ENCODE peak calls at places on chromosomes 16 and 17, in eight cellular contexts. N, B, L, K, D, O, P and V are unnamed samples.

GRCh38 chr16:8751481-8752311 is 45.7 kb downstream of the TMEM186 start:
- DNase-seq in N (no peak), B (peak), L (peak), K (peak), D (no peak), O (no peak), P (peak), V (peak)

GRCh38 chr16:87226926-87227650 is 90.1 kb downstream of the C16orf95 start:
- DNase-seq in N (no peak), B (no peak), L (peak), K (peak), D (no peak), O (peak), P (peak), V (peak)

GRCh38 chr16:1530883-1531637 is 2.4 kb upstream of the TMEM204 start:
- DNase-seq in N (no peak), B (no peak), L (peak), K (no peak), D (no peak), O (peak), P (peak), V (peak)

GRCh38 chr16:86700396-86700945 is 122.1 kb downstream of the FOXL1 start:
- DNase-seq in N (no peak), B (no peak), L (no peak), K (no peak), D (no peak), O (no peak), P (no peak), V (no peak)

GRCh38 chr16:49902908-49903307 is 47.0 kb upstream of the ZNF423 start:
- DNase-seq in N (no peak), B (no peak), L (no peak), K (no peak), D (no peak), O (no peak), P (no peak), V (no peak)

GRCh38 chr16:25868966-25869365 is 177.2 kb downstream of the HS3ST4 start:
- DNase-seq in N (no peak), B (no peak), L (no peak), K (no peak), D (no peak), O (no peak), P (no peak), V (no peak)

GRCh38 chr17:17681744-17682292 is 560 bp downstream of the RAI1 start:
- DNase-seq in N (peak), B (peak), L (no peak), K (no peak), D (peak), O (peak), P (no peak), V (no peak)

GRCh38 chr17:41522301-41523224 is 3.9 kb upstream of the KRT15 start:
- DNase-seq in N (no peak), B (peak), L (no peak), K (no peak), D (no peak), O (no peak), P (no peak), V (no peak)

GRCh38 chr16:10738231-10739077 is 5.2 kb upstream of the NUBP1 start:
- DNase-seq in N (peak), B (peak), L (peak), K (no peak), D (peak), O (peak), P (no peak), V (no peak)

GRCh38 chr16:86222965-86223551 is 287.3 kb upstream of the FOXF1 start:
- DNase-seq in N (no peak), B (peak), L (peak), K (peak), D (no peak), O (no peak), P (peak), V (peak)

GRCh38 chr17:58300336-58300735 is 19.6 kb upstream of the MPO start:
- DNase-seq in N (peak), B (no peak), L (no peak), K (no peak), D (no peak), O (no peak), P (no peak), V (no peak)

GRCh38 chr17:80449930-80450576 is 26.4 kb downstream of the NPTX1 start:
- DNase-seq in N (no peak), B (no peak), L (peak), K (no peak), D (no peak), O (peak), P (peak), V (no peak)

GRCh38 chr17:80441133-80441578 is 26.2 kb downstream of the ENDOV start:
- DNase-seq in N (peak), B (peak), L (peak), K (no peak), D (no peak), O (peak), P (no peak), V (no peak)

GRCh38 chr17:38619937-38620550 is 14.3 kb upstream of the SRCIN1 start:
- DNase-seq in N (no peak), B (no peak), L (no peak), K (no peak), D (no peak), O (no peak), P (no peak), V (no peak)

GRCh38 chr16:17515421-17516210 is 44.9 kb upstream of the XYLT1 start:
- DNase-seq in N (no peak), B (no peak), L (peak), K (no peak), D (no peak), O (no peak), P (no peak), V (no peak)

GRCh38 chr17:55160501-55160900 is 104.3 kb upstream of the HLF start:
- DNase-seq in N (no peak), B (no peak), L (peak), K (no peak), D (no peak), O (no peak), P (no peak), V (no peak)

GRCh38 chr16:36336-36984 is 16.9 kb downstream of the POLR3K start:
- DNase-seq in N (no peak), B (no peak), L (no peak), K (no peak), D (no peak), O (no peak), P (no peak), V (no peak)

GRCh38 chr17:15279011-15279477 is 13.9 kb upstream of the PMP22 start:
- DNase-seq in N (no peak), B (peak), L (peak), K (no peak), D (no peak), O (no peak), P (peak), V (peak)

GRCh38 chr17:36532435-36532975 is 2.2 kb downstream of the MYO19 start:
- DNase-seq in N (no peak), B (no peak), L (no peak), K (no peak), D (no peak), O (no peak), P (no peak), V (no peak)

GRCh38 chr17:27324940-27325339 is 31.0 kb downstream of the WSB1 start:
- DNase-seq in N (no peak), B (no peak), L (no peak), K (no peak), D (no peak), O (no peak), P (no peak), V (no peak)

GRCh38 chr17:13425390-13425789 is 176.3 kb downstream of the HS3ST3A1 start:
- DNase-seq in N (no peak), B (no peak), L (no peak), K (no peak), D (no peak), O (no peak), P (no peak), V (no peak)

GRCh38 chr16:4500283-4500682 is 24.1 kb downstream of the HMOX2 start:
- DNase-seq in N (no peak), B (peak), L (peak), K (peak), D (no peak), O (no peak), P (peak), V (no peak)

GRCh38 chr17:79513805-79514535 is 96.9 kb downstream of the RBFOX3 start:
- DNase-seq in N (no peak), B (no peak), L (no peak), K (no peak), D (no peak), O (no peak), P (no peak), V (no peak)

GRCh38 chr17:43755389-43755875 is 3.2 kb downstream of the SOST start:
- DNase-seq in N (no peak), B (peak), L (peak), K (no peak), D (no peak), O (peak), P (no peak), V (no peak)

GRCh38 chr17:16442594-16443389 is 27.4 kb downstream of the TRPV2 start:
- DNase-seq in N (no peak), B (peak), L (no peak), K (no peak), D (no peak), O (no peak), P (no peak), V (no peak)

GRCh38 chr16:19102187-19102872 is 11.4 kb upstream of the ITPRIPL2 start:
- DNase-seq in N (no peak), B (peak), L (no peak), K (no peak), D (no peak), O (no peak), P (no peak), V (no peak)

GRCh38 chr17:83015511-83015910 is 63.9 kb upstream of the METRNL start:
- DNase-seq in N (no peak), B (no peak), L (no peak), K (no peak), D (no peak), O (no peak), P (no peak), V (no peak)

GRCh38 chr16:10122026-10122425 is 60.2 kb downstream of the GRIN2A start:
- DNase-seq in N (no peak), B (peak), L (no peak), K (no peak), D (no peak), O (no peak), P (no peak), V (no peak)

GRCh38 chr17:39755550-39756375 is 18.0 kb downstream of the GRB7 start:
- DNase-seq in N (peak), B (no peak), L (peak), K (no peak), D (no peak), O (no peak), P (no peak), V (no peak)

GRCh38 chr17:34011599-34011998 is 243.5 kb upstream of the CCL2 start:
- DNase-seq in N (no peak), B (no peak), L (no peak), K (no peak), D (peak), O (no peak), P (no peak), V (no peak)

GRCh38 chr17:43953746-43954145 is at the start of gene PYY:
- DNase-seq in N (no peak), B (no peak), L (no peak), K (no peak), D (no peak), O (no peak), P (no peak), V (no peak)

GRCh38 chr17:74532115-74532514 is 840 bp upstream of the CD300LB start:
- DNase-seq in N (peak), B (no peak), L (no peak), K (no peak), D (peak), O (peak), P (no peak), V (no peak)

GRCh38 chr17:71412803-71413202 is 708.0 kb upstream of the SOX9 start:
- DNase-seq in N (no peak), B (peak), L (peak), K (peak), D (no peak), O (no peak), P (peak), V (peak)
- H3K4me3 ChIP-seq in N (no peak), B (peak), L (no peak), K (no peak), D (no peak), O (no peak), P (no peak), V (no peak)

GRCh38 chr17:77736721-77737120 is 221.8 kb upstream of the TNRC6C start:
- DNase-seq in N (no peak), B (no peak), L (no peak), K (no peak), D (no peak), O (no peak), P (no peak), V (no peak)
- H3K4me3 ChIP-seq in N (no peak), B (no peak), L (no peak), K (no peak), D (no peak), O (no peak), P (no peak), V (no peak)

GRCh38 chr16:68331879-68332410 is 21.1 kb downstream of the PRMT7 start:
- DNase-seq in N (no peak), B (no peak), L (peak), K (peak), D (no peak), O (no peak), P (peak), V (no peak)
- H3K4me3 ChIP-seq in N (peak), B (no peak), L (no peak), K (no peak), D (no peak), O (no peak), P (no peak), V (no peak)

DNA sequence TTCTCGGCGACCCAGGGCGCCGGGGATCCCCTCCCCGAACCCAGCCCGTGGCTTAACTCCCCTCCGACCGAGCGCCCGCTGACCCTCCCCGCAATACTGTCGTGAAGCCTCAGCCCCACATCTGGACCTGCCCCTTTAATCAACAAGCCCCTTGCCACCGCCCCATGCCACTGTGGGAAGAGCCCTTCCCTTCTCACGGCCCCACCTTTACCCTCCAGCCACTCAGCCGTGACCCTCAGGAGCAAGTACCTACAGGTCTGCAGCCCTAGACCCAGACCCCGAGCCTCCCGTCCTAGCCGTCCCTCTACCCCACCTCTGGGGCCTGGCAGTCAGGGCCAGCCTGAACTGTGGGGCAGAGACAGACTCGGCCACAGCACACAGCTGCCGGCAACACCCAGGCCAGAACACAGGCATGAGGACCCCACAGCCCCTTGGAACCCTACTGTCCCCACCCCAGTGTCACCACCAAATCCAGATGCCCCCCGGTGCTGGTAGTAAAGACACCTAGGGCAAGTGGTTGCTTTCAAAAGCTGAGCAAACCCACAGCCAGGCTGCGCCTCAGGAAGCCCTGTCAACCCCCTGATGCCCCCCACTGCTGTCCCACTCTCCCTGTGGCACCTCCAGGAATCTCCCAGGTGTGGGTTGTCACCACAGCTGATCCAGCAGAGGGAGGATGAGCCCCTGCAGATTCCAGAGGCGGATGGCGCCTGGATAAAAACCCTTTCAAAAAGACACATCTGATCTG is 1.4 kb downstream of the NXPH3 start:
- DNase-seq in N (no peak), B (no peak), L (no peak), K (no peak), D (no peak), O (peak), P (no peak), V (no peak)
- H3K4me3 ChIP-seq in N (peak), B (peak), L (peak), K (peak), D (peak), O (peak), P (peak), V (peak)

GRCh38 chr17:70563301-70563820 is 394.0 kb downstream of the KCNJ2 start:
- DNase-seq in N (no peak), B (no peak), L (peak), K (no peak), D (no peak), O (no peak), P (no peak), V (peak)
- H3K4me3 ChIP-seq in N (no peak), B (no peak), L (no peak), K (no peak), D (no peak), O (no peak), P (no peak), V (no peak)

GRCh38 chr16:31875112-31875803 is 1.7 kb downstream of the ZNF267 start:
- DNase-seq in N (no peak), B (peak), L (peak), K (no peak), D (no peak), O (no peak), P (no peak), V (no peak)
- H3K4me3 ChIP-seq in N (peak), B (peak), L (no peak), K (peak), D (peak), O (peak), P (peak), V (peak)

GRCh38 chr16:21275529-21275928 is 2.6 kb downstream of the CRYM start:
- DNase-seq in N (no peak), B (no peak), L (no peak), K (no peak), D (no peak), O (no peak), P (no peak), V (no peak)

GRCh38 chr16:21277045-21277926 is 804 bp downstream of the CRYM start:
- DNase-seq in N (no peak), B (no peak), L (no peak), K (no peak), D (no peak), O (peak), P (no peak), V (no peak)

GRCh38 chr16:21276090-21276489 is 2.0 kb downstream of the CRYM start:
- DNase-seq in N (no peak), B (no peak), L (no peak), K (no peak), D (no peak), O (no peak), P (no peak), V (no peak)

GRCh38 chr16:21279501-21279900 is 1.4 kb upstream of the CRYM start:
- DNase-seq in N (no peak), B (no peak), L (no peak), K (no peak), D (no peak), O (no peak), P (no peak), V (no peak)

GRCh38 chr16:21277927-21278706 is at the start of gene CRYM:
- DNase-seq in N (peak), B (peak), L (no peak), K (no peak), D (peak), O (peak), P (no peak), V (no peak)
- H3K4me3 ChIP-seq in N (peak), B (peak), L (peak), K (peak), D (peak), O (peak), P (peak), V (peak)